ENCODE peak calls at places on chromosomes 16 and 17, in five cellular contexts. One of them, this sample, is unnamed.
A peak's percentile ranks its signal among the peaks of the same experiment; 100 is the strongest.

GRCh38 chr17:82244413-82245140 is 15.7 kb downstream of the SLC16A3 start:
- DNase-seq in HFFc6: peak; percentile 51
- DNase-seq in Calu3: peak; percentile 46
- DNase-seq in GM23338: no peak
- DNase-seq in glutamatergic neuron: no peak
- DNase-seq in this sample: peak; percentile 30

GRCh38 chr17:30117548-30118155 is 1.0 kb downstream of the NSRP1 start:
- DNase-seq in HFFc6: no peak
- DNase-seq in Calu3: no peak
- DNase-seq in GM23338: no peak
- DNase-seq in glutamatergic neuron: no peak
- DNase-seq in this sample: no peak

GRCh38 chr16:57994778-57995177 is 5.7 kb downstream of the ZNF319 start:
- DNase-seq in HFFc6: no peak
- DNase-seq in Calu3: peak; percentile 68
- DNase-seq in GM23338: peak; percentile 68
- DNase-seq in glutamatergic neuron: peak; percentile 73
- DNase-seq in this sample: peak; percentile 42

GRCh38 chr17:5413682-5414081 is 5.8 kb downstream of the NUP88 start:
- DNase-seq in HFFc6: peak; percentile 89
- DNase-seq in Calu3: no peak
- DNase-seq in GM23338: no peak
- DNase-seq in glutamatergic neuron: no peak
- DNase-seq in this sample: no peak

GRCh38 chr16:65386707-65387106 is 264.8 kb upstream of the CDH11 start:
- DNase-seq in HFFc6: no peak
- DNase-seq in Calu3: no peak
- DNase-seq in GM23338: no peak
- DNase-seq in glutamatergic neuron: no peak
- DNase-seq in this sample: no peak

GRCh38 chr16:22673463-22673862 is 140.5 kb upstream of the HS3ST2 start:
- DNase-seq in HFFc6: no peak
- DNase-seq in Calu3: no peak
- DNase-seq in GM23338: no peak
- DNase-seq in glutamatergic neuron: no peak
- DNase-seq in this sample: no peak

GRCh38 chr17:76903631-76904030 is 35.4 kb downstream of the MGAT5B start:
- DNase-seq in HFFc6: no peak
- DNase-seq in Calu3: no peak
- DNase-seq in GM23338: no peak
- DNase-seq in glutamatergic neuron: no peak
- DNase-seq in this sample: no peak

GRCh38 chr17:21288581-21289017 is 4.1 kb downstream of the MAP2K3 start:
- DNase-seq in HFFc6: no peak
- DNase-seq in Calu3: peak; percentile 30
- DNase-seq in GM23338: no peak
- DNase-seq in glutamatergic neuron: no peak
- DNase-seq in this sample: peak; percentile 47

GRCh38 chr17:44279586-44280344 is 11.8 kb upstream of the SLC4A1 start:
- DNase-seq in HFFc6: peak; percentile 51
- DNase-seq in Calu3: peak; percentile 78
- DNase-seq in GM23338: peak; percentile 89
- DNase-seq in glutamatergic neuron: no peak
- DNase-seq in this sample: peak; percentile 50

GRCh38 chr16:85709766-85710423 is 21.1 kb upstream of the GINS2 start:
- DNase-seq in HFFc6: no peak
- DNase-seq in Calu3: no peak
- DNase-seq in GM23338: no peak
- DNase-seq in glutamatergic neuron: no peak
- DNase-seq in this sample: no peak

GRCh38 chr17:32671891-32672290 is 185.1 kb downstream of the CDK5R1 start:
- DNase-seq in HFFc6: no peak
- DNase-seq in Calu3: peak; percentile 19
- DNase-seq in GM23338: no peak
- DNase-seq in glutamatergic neuron: no peak
- DNase-seq in this sample: no peak

GRCh38 chr16:50209548-50210265 is 56.6 kb downstream of the TENT4B start:
- DNase-seq in HFFc6: no peak
- DNase-seq in Calu3: no peak
- DNase-seq in GM23338: peak; percentile 22
- DNase-seq in glutamatergic neuron: no peak
- DNase-seq in this sample: no peak

GRCh38 chr16:89343501-89344291 is 126.2 kb downstream of the ZNF778 start:
- DNase-seq in HFFc6: peak; percentile 53
- DNase-seq in Calu3: peak; percentile 55
- DNase-seq in GM23338: no peak
- DNase-seq in glutamatergic neuron: no peak
- DNase-seq in this sample: no peak

GRCh38 chr16:87067890-87068289 is 249.3 kb downstream of the C16orf95 start:
- DNase-seq in HFFc6: no peak
- DNase-seq in Calu3: no peak
- DNase-seq in GM23338: no peak
- DNase-seq in glutamatergic neuron: no peak
- DNase-seq in this sample: no peak

GRCh38 chr17:44203731-44204452 is 4.2 kb upstream of the ATXN7L3 start:
- DNase-seq in HFFc6: peak; percentile 33
- DNase-seq in Calu3: peak; percentile 58
- DNase-seq in GM23338: peak; percentile 89
- DNase-seq in glutamatergic neuron: peak; percentile 57
- DNase-seq in this sample: no peak

GRCh38 chr16:83244057-83244456 is 563.7 kb upstream of the HSBP1 start:
- DNase-seq in HFFc6: no peak
- DNase-seq in Calu3: no peak
- DNase-seq in GM23338: no peak
- DNase-seq in glutamatergic neuron: no peak
- DNase-seq in this sample: no peak

GRCh38 chr16:83247767-83248372 is 559.9 kb upstream of the HSBP1 start:
- DNase-seq in HFFc6: no peak
- DNase-seq in Calu3: no peak
- DNase-seq in GM23338: no peak
- DNase-seq in glutamatergic neuron: no peak
- DNase-seq in this sample: no peak

GRCh38 chr16:83248735-83249469 is 558.9 kb upstream of the HSBP1 start:
- DNase-seq in HFFc6: no peak
- DNase-seq in Calu3: no peak
- DNase-seq in GM23338: no peak
- DNase-seq in glutamatergic neuron: no peak
- DNase-seq in this sample: no peak

DNA sequence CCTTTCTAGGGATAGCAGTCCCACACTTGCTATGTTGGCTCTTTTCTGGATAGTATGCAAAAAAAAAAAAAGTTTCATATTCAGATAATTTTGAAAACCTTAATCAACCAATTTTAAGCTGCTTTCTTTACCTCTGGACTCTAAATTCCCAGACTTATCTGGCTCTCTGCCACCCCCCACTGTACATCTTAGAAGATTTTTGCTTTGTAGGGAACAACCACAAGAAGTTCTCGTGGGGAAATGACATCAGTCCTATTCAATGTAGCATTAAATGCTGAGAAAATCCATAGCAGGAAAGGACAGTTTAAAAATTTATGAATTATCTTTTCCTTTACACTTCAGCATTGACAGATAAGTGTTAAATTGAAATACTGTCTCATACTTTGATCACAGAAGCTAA is 562.7 kb upstream of the HSBP1 start:
- DNase-seq in HFFc6: no peak
- DNase-seq in Calu3: no peak
- DNase-seq in GM23338: no peak
- DNase-seq in glutamatergic neuron: no peak
- DNase-seq in this sample: no peak
- TF ChIP-seq CTCF in HFFc6: no peak
- TF ChIP-seq CTCF in Calu3: no peak
- TF ChIP-seq CTCF in GM23338: no peak
- TF ChIP-seq CTCF in glutamatergic neuron: no peak
- TF ChIP-seq CTCF in this sample: no peak

DNA sequence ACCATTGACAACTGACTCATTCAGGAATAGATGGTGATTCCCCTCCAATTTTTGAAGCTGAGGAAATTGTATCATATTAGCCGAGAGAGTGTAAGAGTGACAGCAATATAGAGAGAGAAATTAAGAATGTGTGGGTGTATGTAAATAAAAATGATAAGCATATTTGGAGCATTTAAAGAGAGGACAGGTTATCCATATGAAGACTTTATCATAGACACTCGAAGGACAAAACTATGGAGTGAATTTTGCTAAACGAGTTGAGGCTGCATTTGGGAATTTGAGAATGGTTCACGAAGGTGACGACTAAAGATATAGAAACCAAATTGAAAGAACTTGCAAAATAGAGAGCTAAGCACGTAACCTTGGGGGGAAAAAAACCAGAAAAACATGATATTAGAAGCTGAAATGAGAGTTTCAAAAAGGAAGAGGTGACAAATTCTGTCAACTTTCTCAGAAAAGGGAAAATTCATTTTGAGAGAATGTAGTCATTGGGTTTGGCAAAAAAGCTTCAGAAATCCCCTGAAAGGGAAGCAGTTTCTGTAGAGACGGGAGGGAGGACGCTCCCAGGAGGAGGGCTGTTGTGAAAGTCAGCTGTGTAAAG is 129.7 kb downstream of the KCNJ2 start:
- DNase-seq in HFFc6: no peak
- DNase-seq in Calu3: no peak
- DNase-seq in GM23338: no peak
- DNase-seq in glutamatergic neuron: no peak
- DNase-seq in this sample: no peak
- TF ChIP-seq CTCF in HFFc6: no peak
- TF ChIP-seq CTCF in Calu3: no peak
- TF ChIP-seq CTCF in GM23338: no peak
- TF ChIP-seq CTCF in glutamatergic neuron: no peak
- TF ChIP-seq CTCF in this sample: no peak

GRCh38 chr16:24995033-24995432 is 20.1 kb downstream of the ARHGAP17 start:
- DNase-seq in HFFc6: no peak
- DNase-seq in Calu3: no peak
- DNase-seq in GM23338: no peak
- DNase-seq in glutamatergic neuron: no peak
- DNase-seq in this sample: no peak

GRCh38 chr16:24996731-24997130 is 18.4 kb downstream of the ARHGAP17 start:
- DNase-seq in HFFc6: no peak
- DNase-seq in Calu3: no peak
- DNase-seq in GM23338: no peak
- DNase-seq in glutamatergic neuron: no peak
- DNase-seq in this sample: no peak

GRCh38 chr16:24996301-24996700 is 18.9 kb downstream of the ARHGAP17 start:
- DNase-seq in HFFc6: no peak
- DNase-seq in Calu3: no peak
- DNase-seq in GM23338: no peak
- DNase-seq in glutamatergic neuron: no peak
- DNase-seq in this sample: no peak

GRCh38 chr16:24993722-24994686 is 21.2 kb downstream of the ARHGAP17 start:
- DNase-seq in HFFc6: peak; percentile 95
- DNase-seq in Calu3: peak; percentile 50
- DNase-seq in GM23338: no peak
- DNase-seq in glutamatergic neuron: no peak
- DNase-seq in this sample: no peak

DNA sequence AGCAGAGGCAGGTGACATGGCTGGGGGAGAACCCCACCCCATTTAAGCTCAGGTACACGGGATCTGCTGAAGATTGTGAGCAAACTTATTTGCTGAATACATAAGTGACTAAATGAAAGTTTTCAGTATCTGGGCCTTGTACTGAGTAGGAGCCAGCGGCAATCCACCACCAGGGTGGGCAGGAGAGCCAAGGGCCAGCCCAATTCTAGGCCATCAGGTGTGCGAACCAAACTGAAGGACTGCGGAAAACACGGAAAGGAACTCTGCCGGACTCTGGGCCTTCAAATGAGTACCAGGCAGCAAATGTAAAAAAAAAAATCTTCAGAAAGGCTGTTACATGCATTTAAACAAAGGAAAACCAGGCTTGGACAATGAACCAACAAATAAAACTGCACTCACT is 19.7 kb downstream of the ARHGAP17 start:
- DNase-seq in HFFc6: no peak
- DNase-seq in Calu3: no peak
- DNase-seq in GM23338: peak; percentile 60
- DNase-seq in glutamatergic neuron: no peak
- DNase-seq in this sample: no peak
- TF ChIP-seq CTCF in HFFc6: peak; percentile 41
- TF ChIP-seq CTCF in Calu3: no peak
- TF ChIP-seq CTCF in GM23338: peak; percentile 47
- TF ChIP-seq CTCF in glutamatergic neuron: no peak
- TF ChIP-seq CTCF in this sample: no peak

DNA sequence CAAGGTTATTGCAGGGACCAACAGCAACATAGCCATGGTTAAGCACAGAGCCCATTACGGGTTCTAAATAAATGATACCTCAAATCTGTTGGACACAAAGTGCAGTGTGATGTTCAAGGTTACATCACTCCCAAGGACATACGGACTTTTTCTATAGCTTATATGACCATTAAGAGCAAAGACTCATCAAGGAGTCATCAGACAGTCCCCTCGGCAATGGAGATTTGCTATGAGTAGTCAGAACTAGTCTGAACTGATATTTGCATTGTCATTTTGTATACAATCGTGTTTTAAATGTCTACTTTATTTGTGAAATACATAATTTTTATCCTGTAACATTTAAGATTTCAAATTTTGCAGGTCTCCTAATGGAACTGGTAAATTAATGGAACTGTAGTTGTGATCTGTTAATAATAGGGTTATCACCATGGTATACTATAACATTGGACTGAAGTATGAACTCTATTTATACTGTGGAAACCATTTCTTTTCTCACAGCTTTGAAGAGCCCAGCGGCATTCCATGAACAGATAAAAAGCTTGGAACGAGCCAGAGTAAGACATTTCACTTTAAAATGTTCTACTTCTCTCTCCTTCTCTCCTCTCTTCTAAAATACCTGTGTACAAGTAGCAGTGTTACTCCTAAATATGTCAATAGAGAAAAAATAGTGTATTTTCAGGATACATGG is 140.9 kb downstream of the MRTFB start:
- DNase-seq in HFFc6: no peak
- DNase-seq in Calu3: no peak
- DNase-seq in GM23338: no peak
- DNase-seq in glutamatergic neuron: no peak
- DNase-seq in this sample: no peak
- TF ChIP-seq CTCF in HFFc6: no peak
- TF ChIP-seq CTCF in Calu3: no peak
- TF ChIP-seq CTCF in GM23338: no peak
- TF ChIP-seq CTCF in glutamatergic neuron: no peak
- TF ChIP-seq CTCF in this sample: no peak

DNA sequence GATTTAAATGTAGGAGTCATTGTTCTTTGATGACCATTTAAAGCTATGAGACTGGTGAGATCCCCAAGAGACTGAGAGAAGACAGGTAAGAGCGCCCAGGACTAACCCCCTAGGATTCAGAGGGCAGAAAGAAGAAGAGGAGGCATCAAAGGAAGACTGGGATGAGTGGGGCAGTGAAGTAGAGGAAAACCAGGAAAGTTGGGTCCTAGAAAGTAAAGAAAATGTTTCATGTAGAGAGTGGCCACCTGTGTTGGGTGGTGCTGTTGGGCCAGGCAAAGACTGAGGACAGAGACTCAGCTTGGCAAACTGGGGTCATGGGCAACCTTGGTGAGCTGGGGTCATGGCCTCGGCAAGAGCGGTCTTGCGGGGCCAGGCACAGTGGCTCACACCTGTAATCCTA is 1.3 kb upstream of the HAP1 start:
- DNase-seq in HFFc6: no peak
- DNase-seq in Calu3: no peak
- DNase-seq in GM23338: no peak
- DNase-seq in glutamatergic neuron: no peak
- DNase-seq in this sample: no peak
- TF ChIP-seq CTCF in HFFc6: no peak
- TF ChIP-seq CTCF in Calu3: no peak
- TF ChIP-seq CTCF in GM23338: no peak
- TF ChIP-seq CTCF in glutamatergic neuron: no peak
- TF ChIP-seq CTCF in this sample: no peak

GRCh38 chr16:75238853-75239371 is 12.5 kb downstream of the BCAR1 start:
- DNase-seq in HFFc6: peak; percentile 63
- DNase-seq in Calu3: no peak
- DNase-seq in GM23338: no peak
- DNase-seq in glutamatergic neuron: peak; percentile 68
- DNase-seq in this sample: no peak
- TF ChIP-seq CTCF in HFFc6: peak; percentile 67
- TF ChIP-seq CTCF in Calu3: no peak
- TF ChIP-seq CTCF in GM23338: peak; percentile 10
- TF ChIP-seq CTCF in glutamatergic neuron: no peak
- TF ChIP-seq CTCF in this sample: no peak